ENCODE peak calls at places on chromosomes 7 and 10, in seven cellular contexts. T is H1; G is lower leg skin; N is activated CD8-positive, alpha-beta T cell treated with anti-CD3 and anti-CD28 coated beads for 36 hours; Z is astrocyte; I is D721Med; J is cardiac muscle cell. U is an unnamed sample.

GRCh38 chr7:39985398-39985918 is 35.4 kb downstream of the CDK13 start:
- DNase-seq in T (no peak), G (no peak), N (no peak), Z (no peak), I (no peak), J (no peak), U (no peak)

GRCh38 chr7:92802398-92802797 is 34.0 kb downstream of the CDK6 start:
- DNase-seq in T (no peak), G (no peak), N (no peak), Z (no peak), I (no peak), J (no peak), U (no peak)

GRCh38 chr7:80686576-80686975 is 48.1 kb downstream of the CD36 start:
- DNase-seq in T (no peak), G (no peak), N (no peak), Z (no peak), I (no peak), J (no peak), U (peak; percentile 83)

GRCh38 chr7:76048668-76048988 is 722 bp downstream of the MDH2 start:
- DNase-seq in T (peak; percentile 50), G (no peak), N (peak; percentile 54), Z (no peak), I (no peak), J (peak; percentile 75), U (no peak)

GRCh38 chr7:23117841-23118240 is 12.3 kb downstream of the KLHL7 start:
- DNase-seq in T (no peak), G (no peak), N (no peak), Z (no peak), I (peak; percentile 26), J (peak; percentile 19), U (peak; percentile 34)

GRCh38 chr7:13852281-13852968 is 137.0 kb downstream of the ETV1 start:
- DNase-seq in T (no peak), G (no peak), N (no peak), Z (peak; percentile 18), I (no peak), J (no peak), U (peak; percentile 82)

GRCh38 chr10:44306147-44306710 is 78.7 kb downstream of the CXCL12 start:
- DNase-seq in T (no peak), G (no peak), N (no peak), Z (peak; percentile 84), I (no peak), J (no peak), U (peak; percentile 82)

GRCh38 chr7:74372511-74373111 is 81.1 kb upstream of the GTF2IRD1 start:
- DNase-seq in T (peak; percentile 58), G (no peak), N (no peak), Z (no peak), I (no peak), J (no peak), U (peak; percentile 40)

GRCh38 chr7:55349126-55349525 is 16.0 kb upstream of the LANCL2 start:
- DNase-seq in T (no peak), G (no peak), N (no peak), Z (no peak), I (no peak), J (no peak), U (peak; percentile 10)

GRCh38 chr10:124062390-124062789 is 31.0 kb downstream of the CHST15 start:
- DNase-seq in T (no peak), G (no peak), N (no peak), Z (no peak), I (no peak), J (no peak), U (no peak)

GRCh38 chr7:111931958-111932357 is 274.2 kb downstream of the DOCK4 start:
- DNase-seq in T (no peak), G (no peak), N (no peak), Z (peak; percentile 39), I (no peak), J (no peak), U (peak; percentile 38)

GRCh38 chr10:127228195-127228785 is 31.9 kb upstream of the INSYN2A start:
- DNase-seq in T (no peak), G (no peak), N (no peak), Z (no peak), I (no peak), J (no peak), U (peak; percentile 30)
- TF ChIP-seq CTCF in T (no peak), G (no peak), N (no peak), Z (no peak), I (peak; percentile 14), J (no peak), U (no peak)

DNA sequence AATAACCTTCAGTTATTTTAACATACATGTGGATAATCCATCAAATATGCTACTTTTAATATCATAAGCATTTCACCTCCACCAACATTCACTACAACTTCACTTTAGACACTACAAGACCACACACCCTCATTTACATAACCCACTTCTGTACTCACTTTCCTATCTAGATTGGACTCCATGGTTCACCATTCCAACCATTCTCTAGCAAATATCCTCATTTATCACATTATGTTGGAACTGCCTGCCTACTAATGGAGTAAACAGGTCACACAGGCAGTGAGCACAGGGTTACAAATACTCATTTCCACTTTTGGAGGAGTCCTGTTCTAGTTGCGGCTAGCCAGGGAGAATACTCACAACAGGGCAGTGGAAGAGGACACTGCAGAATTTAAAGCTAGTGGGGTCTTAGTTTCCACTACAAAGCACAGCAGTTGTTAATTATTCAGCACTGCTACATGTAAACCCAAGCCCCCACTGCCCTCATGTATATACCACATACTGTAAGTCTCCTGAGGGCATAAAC is 18.3 kb downstream of the SNX13 start:
- DNase-seq in T (no peak), G (no peak), N (no peak), Z (peak; percentile 46), I (no peak), J (no peak), U (no peak)
- TF ChIP-seq CTCF in T (no peak), G (no peak), N (no peak), Z (no peak), I (no peak), J (no peak), U (no peak)

GRCh38 chr7:143002106-143002505 is 24.8 kb downstream of the OR9A2 start:
- DNase-seq in T (no peak), G (no peak), N (peak; percentile 19), Z (no peak), I (no peak), J (peak; percentile 49), U (peak; percentile 43)
- TF ChIP-seq CTCF in T (no peak), G (no peak), N (no peak), Z (peak; percentile 38), I (peak; percentile 38), J (peak; percentile 46), U (peak; percentile 43)

GRCh38 chr7:155000795-155001194 is 2.1 kb downstream of the PAXIP1 start:
- DNase-seq in T (no peak), G (no peak), N (peak; percentile 23), Z (no peak), I (no peak), J (no peak), U (no peak)
- TF ChIP-seq CTCF in T (peak; percentile 73), G (no peak), N (no peak), Z (no peak), I (no peak), J (no peak), U (no peak)

GRCh38 chr10:81473755-81474154 is 401.2 kb upstream of the NRG3 start:
- DNase-seq in T (no peak), G (no peak), N (no peak), Z (no peak), I (no peak), J (no peak), U (no peak)

GRCh38 chr10:81479316-81479715 is 395.7 kb upstream of the NRG3 start:
- DNase-seq in T (no peak), G (no peak), N (no peak), Z (no peak), I (no peak), J (no peak), U (no peak)
- TF ChIP-seq CTCF in T (peak; percentile 36), G (no peak), N (no peak), Z (no peak), I (no peak), J (no peak), U (no peak)

GRCh38 chr10:125700355-125700911 is 17.5 kb upstream of the TEX36 start:
- DNase-seq in T (no peak), G (no peak), N (no peak), Z (no peak), I (no peak), J (no peak), U (peak; percentile 20)
- TF ChIP-seq CTCF in T (no peak), G (no peak), N (no peak), Z (peak; percentile 9), I (peak; percentile 12), J (peak; percentile 24), U (peak; percentile 17)